ENCODE peak calls at places on chromosomes 13 and 19, in ten cellular contexts. Y is ovary; O is endodermal cell; S is esophagus squamous epithelium; X is CD4-positive, alpha-beta T cell; E is left lung; N is left ventricle myocardium inferior; T is thyroid gland; J is psoas muscle; U is tibial artery. Q is an unnamed sample.
A peak's percentile ranks its signal among the peaks of the same experiment; 100 is the strongest.

GRCh38 chr13:88887045-88887662 is 1216.0 kb downstream of the SLITRK5 start:
- DNase-seq in Y (no peak), O (peak; percentile 59), S (no peak), X (no peak), E (peak; percentile 33), N (no peak), T (no peak), J (no peak), U (no peak), Q (no peak)

GRCh38 chr13:21203132-21203531 is 26.7 kb downstream of the MRPL57 start:
- DNase-seq in Y (no peak), O (no peak), S (no peak), X (no peak), E (no peak), N (no peak), T (no peak), J (no peak), U (no peak), Q (no peak)

GRCh38 chr13:77040076-77040475 is 13.1 kb upstream of the FBXL3 start:
- DNase-seq in Y (no peak), O (no peak), S (no peak), X (no peak), E (no peak), N (no peak), T (no peak), J (no peak), U (no peak), Q (no peak)

GRCh38 chr19:18778826-18779354 is 12.2 kb downstream of the COMP start:
- DNase-seq in Y (no peak), O (no peak), S (no peak), X (no peak), E (peak; percentile 54), N (no peak), T (no peak), J (no peak), U (no peak), Q (no peak)

GRCh38 chr19:34236035-34236793 is 18.1 kb upstream of the GARRE1 start:
- DNase-seq in Y (no peak), O (no peak), S (no peak), X (no peak), E (no peak), N (no peak), T (no peak), J (no peak), U (no peak), Q (no peak)

GRCh38 chr19:17242431-17243208 is 3.1 kb downstream of the NR2F6 start:
- DNase-seq in Y (no peak), O (peak; percentile 40), S (no peak), X (no peak), E (no peak), N (no peak), T (peak; percentile 62), J (no peak), U (no peak), Q (no peak)

GRCh38 chr19:40433391-40434216 is 7.8 kb upstream of the SERTAD1 start:
- DNase-seq in Y (peak; percentile 92), O (peak; percentile 93), S (no peak), X (peak; percentile 38), E (peak; percentile 97), N (peak; percentile 89), T (peak; percentile 93), J (peak; percentile 89), U (peak; percentile 96), Q (no peak)

GRCh38 chr19:47267350-47267759 is 7.3 kb upstream of the INAFM1 start:
- DNase-seq in Y (no peak), O (no peak), S (no peak), X (no peak), E (no peak), N (no peak), T (no peak), J (peak; percentile 49), U (no peak), Q (peak; percentile 76)

GRCh38 chr19:42280761-42281174 is 11.7 kb downstream of the CIC start:
- DNase-seq in Y (no peak), O (no peak), S (no peak), X (peak; percentile 22), E (no peak), N (no peak), T (peak; percentile 36), J (peak; percentile 73), U (peak; percentile 90), Q (no peak)

GRCh38 chr13:64928704-64929499 is 2301.2 kb downstream of the PCDH9 start:
- DNase-seq in Y (no peak), O (no peak), S (no peak), X (no peak), E (no peak), N (no peak), T (no peak), J (no peak), U (no peak), Q (no peak)

GRCh38 chr19:1672038-1672768 is 19.8 kb upstream of the TCF3 start:
- DNase-seq in Y (no peak), O (peak; percentile 72), S (no peak), X (peak; percentile 47), E (peak; percentile 90), N (no peak), T (no peak), J (no peak), U (no peak), Q (peak; percentile 49)

GRCh38 chr19:15283141-15283885 is 49.0 kb downstream of the BRD4 start:
- DNase-seq in Y (no peak), O (no peak), S (no peak), X (no peak), E (no peak), N (no peak), T (peak; percentile 85), J (peak; percentile 82), U (peak; percentile 77), Q (no peak)

GRCh38 chr19:41960973-41961372 is 1.9 kb upstream of the RABAC1 start:
- DNase-seq in Y (no peak), O (no peak), S (no peak), X (no peak), E (no peak), N (no peak), T (no peak), J (no peak), U (no peak), Q (no peak)

DNA sequence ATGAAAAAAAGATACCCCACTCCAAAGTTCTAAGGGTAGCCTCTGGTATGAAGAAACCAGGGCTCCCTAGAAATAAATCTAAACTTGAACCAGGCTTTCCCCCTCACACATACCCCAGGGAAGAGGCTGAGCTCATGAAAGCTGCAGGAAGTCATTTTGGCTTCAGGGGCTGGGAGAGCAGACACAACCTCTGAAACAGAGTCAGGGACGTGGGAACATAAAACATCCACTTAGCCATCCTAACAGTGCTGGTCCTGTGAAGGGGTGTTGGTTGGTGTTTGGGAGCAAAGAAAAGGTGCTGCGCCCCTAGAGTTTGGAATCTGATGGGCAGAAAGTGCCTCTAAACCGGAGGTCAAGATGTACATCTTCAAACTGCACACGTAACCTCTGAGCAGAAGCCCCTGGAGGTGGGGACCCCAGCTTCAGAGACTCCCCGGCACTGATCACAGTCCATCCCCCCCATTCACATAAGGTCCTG is 15.8 kb downstream of the RAB3D start:
- DNase-seq in Y (no peak), O (no peak), S (no peak), X (no peak), E (no peak), N (no peak), T (no peak), J (no peak), U (no peak), Q (no peak)
- H3K27ac ChIP-seq in Y (peak overlapping the region; percentile 64), O (no peak overlapping the region), S (peak overlapping the region; percentile 86), X (no peak overlapping the region), E (peak overlapping the region; percentile 76), N (peak overlapping the region; percentile 82), T (peak overlapping the region; percentile 80), J (peak overlapping the region; percentile 65), U (peak overlapping the region; percentile 62), Q (no peak overlapping the region)

GRCh38 chr19:50745221-50745620 is 22.1 kb downstream of the CLEC11A start:
- DNase-seq in Y (no peak), O (no peak), S (no peak), X (no peak), E (no peak), N (no peak), T (no peak), J (no peak), U (no peak), Q (no peak)

GRCh38 chr19:50739841-50740426 is 16.8 kb downstream of the CLEC11A start:
- DNase-seq in Y (no peak), O (peak; percentile 74), S (no peak), X (no peak), E (no peak), N (no peak), T (no peak), J (no peak), U (no peak), Q (no peak)

GRCh38 chr19:50743537-50743936 is 20.4 kb downstream of the CLEC11A start:
- DNase-seq in Y (no peak), O (no peak), S (no peak), X (no peak), E (no peak), N (no peak), T (no peak), J (no peak), U (no peak), Q (no peak)

GRCh38 chr19:50739132-50739746 is 16.1 kb downstream of the CLEC11A start:
- DNase-seq in Y (no peak), O (no peak), S (no peak), X (no peak), E (no peak), N (no peak), T (no peak), J (no peak), U (no peak), Q (no peak)

GRCh38 chr19:50741179-50741933 is 18.2 kb downstream of the CLEC11A start:
- DNase-seq in Y (no peak), O (no peak), S (no peak), X (no peak), E (no peak), N (no peak), T (no peak), J (no peak), U (no peak), Q (no peak)
- H3K27me3 ChIP-seq in Y (no peaks in the 10 kb centered on the region), O (no peaks in the 10 kb centered on the region), S (no peaks in the 10 kb centered on the region), X (peaks cover 5% of the 10 kb centered on the region), E (peaks cover 74% of the 10 kb centered on the region), N (peaks cover 81% of the 10 kb centered on the region), T (no peaks in the 10 kb centered on the region), J (peaks cover 8% of the 10 kb centered on the region), U (no peaks in the 10 kb centered on the region), Q (peaks cover 3% of the 10 kb centered on the region)

DNA sequence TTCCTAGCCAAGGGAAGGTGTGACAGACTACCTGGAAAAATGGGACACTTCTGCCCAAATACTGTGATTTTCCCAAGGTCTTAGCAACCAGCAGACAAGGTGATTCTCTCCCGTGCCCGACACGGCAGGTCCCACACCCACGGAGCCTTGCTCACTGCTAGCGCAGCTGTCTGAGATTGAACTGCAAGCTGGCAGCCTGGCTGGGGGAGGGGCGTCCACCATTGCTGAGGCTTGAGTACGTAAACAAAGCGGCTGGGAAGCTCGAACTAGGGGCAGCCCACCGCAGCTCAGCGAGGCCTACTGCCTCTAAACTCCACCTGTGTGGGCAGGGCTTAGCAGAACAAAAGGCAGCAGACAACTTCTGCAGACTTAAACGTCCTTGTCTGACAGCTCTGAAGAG is 146.2 kb downstream of the UGGT2 start:
- DNase-seq in Y (no peak), O (no peak), S (no peak), X (no peak), E (peak; percentile 59), N (no peak), T (no peak), J (no peak), U (no peak), Q (no peak)
- H3K27ac ChIP-seq in Y (no peak overlapping the region), O (no peak overlapping the region), S (no peak overlapping the region), X (no peak overlapping the region), E (no peak overlapping the region), N (no peak overlapping the region), T (no peak overlapping the region), J (no peak overlapping the region), U (no peak overlapping the region), Q (no peak overlapping the region)

GRCh38 chr13:112348642-112349345 is 27.4 kb upstream of the SPACA7 start:
- DNase-seq in Y (no peak), O (no peak), S (no peak), X (no peak), E (no peak), N (no peak), T (no peak), J (no peak), U (peak; percentile 43), Q (no peak)
- H3K27me3 ChIP-seq in Y (no peaks in the 10 kb centered on the region), O (peaks cover 34% of the 10 kb centered on the region), S (no peaks in the 10 kb centered on the region), X (peaks cover 24% of the 10 kb centered on the region), E (peaks cover 68% of the 10 kb centered on the region), N (peaks cover 99% of the 10 kb centered on the region), T (no peaks in the 10 kb centered on the region), J (peaks cover 6% of the 10 kb centered on the region), U (no peaks in the 10 kb centered on the region), Q (peaks cover 97% of the 10 kb centered on the region)